ENCODE peak calls at places on chromosomes 13 and 19, in ten cellular contexts. Q, W, T, I, C, X, L, O, S and J are unnamed samples.

GRCh38 chr19:54179921-54180452 is 7.0 kb upstream of the TMC4 start:
- DNase-seq in Q (no peak), W (no peak), T (no peak), I (no peak), C (no peak), X (no peak), L (no peak), O (peak; percentile 60), S (no peak), J (no peak)

GRCh38 chr13:113862766-113863510 is 938 bp downstream of the GAS6 start:
- DNase-seq in Q (no peak), W (peak; percentile 46), T (no peak), I (peak; percentile 57), C (no peak), X (peak; percentile 78), L (no peak), O (no peak), S (no peak), J (no peak)

GRCh38 chr19:31110331-31110730 is 238.9 kb downstream of the TSHZ3 start:
- DNase-seq in Q (no peak), W (peak; percentile 16), T (no peak), I (no peak), C (peak; percentile 23), X (no peak), L (no peak), O (peak; percentile 45), S (no peak), J (no peak)

GRCh38 chr19:53328967-53329366 is 4.6 kb upstream of the ZNF845 start:
- DNase-seq in Q (peak; percentile 49), W (peak; percentile 78), T (no peak), I (no peak), C (peak; percentile 35), X (peak; percentile 76), L (no peak), O (peak; percentile 4), S (peak; percentile 34), J (no peak)

GRCh38 chr13:24625324-24625723 is 54.9 kb upstream of the ATP12A start:
- DNase-seq in Q (no peak), W (no peak), T (no peak), I (no peak), C (no peak), X (no peak), L (no peak), O (no peak), S (no peak), J (no peak)

GRCh38 chr13:79341202-79341601 is 64.9 kb downstream of the RBM26 start:
- DNase-seq in Q (no peak), W (no peak), T (no peak), I (no peak), C (no peak), X (no peak), L (no peak), O (no peak), S (no peak), J (no peak)

GRCh38 chr13:23378009-23378632 is 55.4 kb downstream of the SACS start:
- DNase-seq in Q (peak; percentile 57), W (no peak), T (no peak), I (no peak), C (peak; percentile 64), X (no peak), L (peak; percentile 68), O (peak; percentile 99), S (no peak), J (no peak)

GRCh38 chr13:94701313-94702180 is 10.8 kb downstream of the SOX21 start:
- DNase-seq in Q (no peak), W (no peak), T (no peak), I (no peak), C (no peak), X (no peak), L (no peak), O (no peak), S (no peak), J (no peak)

GRCh38 chr13:46530084-46530935 is 22.7 kb upstream of the LRCH1 start:
- DNase-seq in Q (no peak), W (no peak), T (no peak), I (no peak), C (no peak), X (no peak), L (no peak), O (peak; percentile 54), S (no peak), J (no peak)

GRCh38 chr13:73820688-73821087 is 313.5 kb downstream of the KLF12 start:
- DNase-seq in Q (no peak), W (no peak), T (no peak), I (no peak), C (no peak), X (no peak), L (no peak), O (no peak), S (no peak), J (no peak)

GRCh38 chr13:73825143-73825542 is 309.1 kb downstream of the KLF12 start:
- DNase-seq in Q (no peak), W (no peak), T (no peak), I (no peak), C (no peak), X (no peak), L (no peak), O (no peak), S (no peak), J (no peak)

GRCh38 chr13:73819711-73820110 is 314.5 kb downstream of the KLF12 start:
- DNase-seq in Q (no peak), W (no peak), T (no peak), I (no peak), C (no peak), X (no peak), L (no peak), O (no peak), S (no peak), J (no peak)

GRCh38 chr13:73820285-73820684 is 313.9 kb downstream of the KLF12 start:
- DNase-seq in Q (no peak), W (no peak), T (no peak), I (no peak), C (no peak), X (no peak), L (no peak), O (no peak), S (no peak), J (no peak)

GRCh38 chr13:73822671-73823592 is 311.3 kb downstream of the KLF12 start:
- DNase-seq in Q (no peak), W (no peak), T (no peak), I (no peak), C (no peak), X (no peak), L (no peak), O (no peak), S (no peak), J (no peak)
- H3K4me1 ChIP-seq in Q (no peaks in the 10 kb centered on the region), W (no peaks in the 10 kb centered on the region), T (no peaks in the 10 kb centered on the region), I (no peaks in the 10 kb centered on the region), C (no peaks in the 10 kb centered on the region), X (peaks cover 7% of the 10 kb centered on the region), L (no peaks in the 10 kb centered on the region), O (no peaks in the 10 kb centered on the region), S (no peaks in the 10 kb centered on the region), J (no peaks in the 10 kb centered on the region)

GRCh38 chr19:17685451-17686026 is 2.6 kb downstream of the UNC13A start:
- DNase-seq in Q (no peak), W (no peak), T (no peak), I (no peak), C (no peak), X (no peak), L (no peak), O (no peak), S (no peak), J (no peak)
- TF ChIP-seq POLR2A in Q (no peak), W (no peak), T (no peak), I (no peak), C (no peak), X (no peak), L (no peak), O (no peak), S (no peak), J (no peak)

DNA sequence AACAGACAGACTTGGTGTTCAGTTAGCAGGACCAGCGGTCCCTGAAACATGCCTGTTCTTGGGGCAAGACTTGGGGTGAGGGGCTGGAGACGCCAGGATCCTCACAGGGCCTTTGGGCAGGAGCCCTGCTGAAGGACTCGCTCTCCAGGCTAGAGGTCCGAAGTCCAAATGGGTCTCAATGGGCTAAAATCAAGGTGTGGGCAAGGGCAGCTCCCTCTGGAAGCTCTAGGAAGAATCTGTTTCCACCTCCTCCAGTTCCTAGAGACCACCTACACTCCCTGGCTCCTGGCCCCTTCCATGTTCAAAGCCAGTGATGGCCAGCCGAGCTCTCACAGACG is 111.3 kb downstream of the TUBA3C start:
- DNase-seq in Q (no peak), W (no peak), T (no peak), I (no peak), C (no peak), X (no peak), L (no peak), O (no peak), S (no peak), J (no peak)
- H3K9me3 ChIP-seq in Q (no peaks in the 10 kb centered on the region), W (no peaks in the 10 kb centered on the region), T (peaks cover 13% of the 10 kb centered on the region), I (peaks cover 5% of the 10 kb centered on the region), C (no peaks in the 10 kb centered on the region), X (no peaks in the 10 kb centered on the region), L (no peaks in the 10 kb centered on the region), O (peaks cover 24% of the 10 kb centered on the region), S (no peaks in the 10 kb centered on the region), J (no peaks in the 10 kb centered on the region)

DNA sequence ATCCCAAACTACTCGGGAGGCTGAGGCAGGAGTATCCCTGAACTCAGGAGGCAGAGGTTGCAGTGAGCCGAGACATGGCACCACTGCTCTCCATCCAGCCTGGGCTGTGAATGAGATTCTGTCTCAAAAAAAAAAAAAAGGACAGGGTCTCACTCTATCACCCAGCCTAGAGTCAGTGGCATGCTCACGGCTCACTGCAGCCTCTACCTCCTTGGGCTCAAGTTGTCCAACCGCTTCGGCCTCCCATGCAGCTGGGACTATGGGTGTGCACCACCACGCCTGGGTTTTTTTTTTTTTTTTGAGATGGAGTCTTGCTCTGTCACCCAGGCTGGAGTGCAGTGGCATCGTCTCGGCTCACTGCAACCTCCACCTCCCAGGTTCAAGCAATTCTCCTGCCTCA is 14.6 kb downstream of the MKNK2 start:
- DNase-seq in Q (no peak), W (no peak), T (no peak), I (no peak), C (no peak), X (no peak), L (no peak), O (no peak), S (no peak), J (no peak)
- H3K4me1 ChIP-seq in Q (peaks cover 44% of the 10 kb centered on the region), W (peaks cover 14% of the 10 kb centered on the region), T (peaks cover 47% of the 10 kb centered on the region), I (peaks cover 30% of the 10 kb centered on the region), C (no peaks in the 10 kb centered on the region), X (peaks cover 29% of the 10 kb centered on the region), L (peaks cover 14% of the 10 kb centered on the region), O (peaks cover 9% of the 10 kb centered on the region), S (peaks cover 71% of the 10 kb centered on the region), J (peaks cover 33% of the 10 kb centered on the region)

DNA sequence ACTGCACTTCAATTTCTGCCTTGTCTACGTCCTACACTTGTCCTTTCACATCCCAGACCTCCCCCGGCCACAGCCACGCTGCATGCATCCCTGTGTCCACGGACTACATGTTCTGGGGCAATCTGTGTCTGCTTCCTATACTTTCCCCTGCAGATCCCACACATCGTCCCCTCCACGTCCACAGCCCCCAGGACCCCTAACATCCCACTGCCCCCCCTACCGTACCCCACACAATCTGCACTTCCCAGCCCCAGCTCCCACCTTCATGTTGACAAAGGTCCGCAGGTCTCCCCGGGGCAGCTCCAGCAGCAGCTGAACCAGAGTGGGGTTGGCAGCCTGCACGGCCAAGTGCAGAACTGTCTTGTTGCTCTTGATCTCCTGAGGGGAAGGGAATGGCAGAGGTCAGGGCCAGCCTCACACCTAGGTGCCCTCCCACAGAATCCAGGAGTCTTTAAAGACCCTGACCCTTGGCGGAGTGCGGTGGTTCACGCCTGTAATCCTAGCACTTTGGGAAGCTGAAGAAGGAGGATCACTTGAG is 10.2 kb downstream of the NFKBID start:
- DNase-seq in Q (no peak), W (no peak), T (no peak), I (no peak), C (no peak), X (no peak), L (no peak), O (no peak), S (no peak), J (no peak)
- TF ChIP-seq POLR2A in Q (no peak), W (no peak), T (no peak), I (no peak), C (no peak), X (no peak), L (peak; percentile 50), O (no peak), S (no peak), J (no peak)